ENCODE peak calls at places on chromosomes 6 and 20, in eight cellular contexts. One of them, this sample, is unnamed.

GRCh38 chr6:4281341-4282293 is 146.2 kb upstream of the ECI2 start:
- DNase-seq in DND-41: no peak
- DNase-seq in SK-N-SH: no peak
- DNase-seq in stomach: peak; percentile 56
- DNase-seq in sigmoid colon: peak; percentile 72
- DNase-seq in ovary: peak; percentile 47
- DNase-seq in cardiac muscle cell: peak; percentile 61
- DNase-seq in kidney: peak; percentile 77
- DNase-seq in this sample: peak; percentile 76

GRCh38 chr6:156780117-156780641 is 3.0 kb downstream of the ARID1B start:
- DNase-seq in ovary: no peak
- DNase-seq in SK-N-SH: peak; percentile 68
- DNase-seq in DND-41: peak; percentile 66
- DNase-seq in stomach: peak; percentile 56
- DNase-seq in kidney: no peak
- DNase-seq in sigmoid colon: no peak
- DNase-seq in cardiac muscle cell: peak; percentile 77
- DNase-seq in this sample: no peak

GRCh38 chr6:41469951-41470340 is 76.2 kb upstream of the FOXP4 start:
- DNase-seq in cardiac muscle cell: no peak
- DNase-seq in kidney: peak; percentile 59
- DNase-seq in stomach: peak; percentile 43
- DNase-seq in DND-41: no peak
- DNase-seq in sigmoid colon: no peak
- DNase-seq in ovary: peak; percentile 52
- DNase-seq in SK-N-SH: no peak
- DNase-seq in this sample: peak; percentile 73

GRCh38 chr6:157989541-157990289 is 8.1 kb downstream of the SYNJ2 start:
- DNase-seq in kidney: peak; percentile 89
- DNase-seq in cardiac muscle cell: peak; percentile 15
- DNase-seq in ovary: peak; percentile 83
- DNase-seq in stomach: peak; percentile 84
- DNase-seq in sigmoid colon: peak; percentile 90
- DNase-seq in SK-N-SH: peak; percentile 79
- DNase-seq in DND-41: peak; percentile 35
- DNase-seq in this sample: peak; percentile 68

GRCh38 chr20:32589769-32590168 is 4.6 kb upstream of the NOL4L start:
- DNase-seq in cardiac muscle cell: no peak
- DNase-seq in kidney: no peak
- DNase-seq in sigmoid colon: no peak
- DNase-seq in ovary: no peak
- DNase-seq in DND-41: no peak
- DNase-seq in stomach: no peak
- DNase-seq in SK-N-SH: no peak
- DNase-seq in this sample: no peak

GRCh38 chr6:15522427-15522826 is 140.4 kb downstream of the DTNBP1 start:
- DNase-seq in ovary: no peak
- DNase-seq in sigmoid colon: peak; percentile 62
- DNase-seq in stomach: no peak
- DNase-seq in cardiac muscle cell: no peak
- DNase-seq in SK-N-SH: no peak
- DNase-seq in DND-41: no peak
- DNase-seq in kidney: no peak
- DNase-seq in this sample: peak; percentile 43

GRCh38 chr20:23446505-23446904 is 6.2 kb downstream of the CST11 start:
- DNase-seq in stomach: peak; percentile 69
- DNase-seq in kidney: no peak
- DNase-seq in DND-41: no peak
- DNase-seq in sigmoid colon: no peak
- DNase-seq in cardiac muscle cell: peak; percentile 67
- DNase-seq in ovary: peak; percentile 68
- DNase-seq in SK-N-SH: peak; percentile 46
- DNase-seq in this sample: no peak

GRCh38 chr20:18585134-18585533 is 2.7 kb upstream of the DTD1 start:
- DNase-seq in stomach: no peak
- DNase-seq in sigmoid colon: no peak
- DNase-seq in cardiac muscle cell: no peak
- DNase-seq in SK-N-SH: no peak
- DNase-seq in DND-41: no peak
- DNase-seq in ovary: no peak
- DNase-seq in kidney: no peak
- DNase-seq in this sample: no peak

GRCh38 chr20:13174402-13174801 is 46.7 kb upstream of the ISM1 start:
- DNase-seq in DND-41: no peak
- DNase-seq in ovary: no peak
- DNase-seq in SK-N-SH: no peak
- DNase-seq in cardiac muscle cell: no peak
- DNase-seq in kidney: no peak
- DNase-seq in stomach: no peak
- DNase-seq in sigmoid colon: no peak
- DNase-seq in this sample: no peak

GRCh38 chr6:161301338-161301737 is 27.5 kb upstream of the AGPAT4 start:
- DNase-seq in SK-N-SH: no peak
- DNase-seq in stomach: no peak
- DNase-seq in cardiac muscle cell: peak; percentile 31
- DNase-seq in DND-41: no peak
- DNase-seq in ovary: no peak
- DNase-seq in kidney: no peak
- DNase-seq in sigmoid colon: no peak
- DNase-seq in this sample: no peak

GRCh38 chr20:21981179-21981578 is 275.7 kb downstream of the PAX1 start:
- DNase-seq in SK-N-SH: no peak
- DNase-seq in ovary: no peak
- DNase-seq in kidney: no peak
- DNase-seq in stomach: no peak
- DNase-seq in DND-41: no peak
- DNase-seq in sigmoid colon: no peak
- DNase-seq in cardiac muscle cell: no peak
- DNase-seq in this sample: no peak

GRCh38 chr20:25178563-25179438 is 16.7 kb upstream of the ENTPD6 start:
- DNase-seq in stomach: peak; percentile 33
- DNase-seq in sigmoid colon: peak; percentile 80
- DNase-seq in SK-N-SH: peak; percentile 65
- DNase-seq in kidney: no peak
- DNase-seq in DND-41: peak; percentile 44
- DNase-seq in ovary: no peak
- DNase-seq in cardiac muscle cell: peak; percentile 55
- DNase-seq in this sample: peak; percentile 74

GRCh38 chr20:55216525-55217242 is 741.3 kb downstream of the DOK5 start:
- DNase-seq in kidney: no peak
- DNase-seq in ovary: no peak
- DNase-seq in DND-41: no peak
- DNase-seq in sigmoid colon: no peak
- DNase-seq in cardiac muscle cell: no peak
- DNase-seq in SK-N-SH: peak; percentile 2
- DNase-seq in stomach: no peak
- DNase-seq in this sample: no peak

GRCh38 chr6:99613398-99613704 is 6.7 kb downstream of the PRDM13 start:
- DNase-seq in cardiac muscle cell: peak; percentile 69
- DNase-seq in sigmoid colon: no peak
- DNase-seq in ovary: peak; percentile 63
- DNase-seq in SK-N-SH: peak; percentile 88
- DNase-seq in kidney: peak; percentile 70
- DNase-seq in DND-41: no peak
- DNase-seq in stomach: no peak
- DNase-seq in this sample: no peak

GRCh38 chr6:34378470-34378869 is 14.0 kb downstream of the NUDT3 start:
- DNase-seq in cardiac muscle cell: no peak
- DNase-seq in DND-41: no peak
- DNase-seq in stomach: no peak
- DNase-seq in sigmoid colon: no peak
- DNase-seq in ovary: no peak
- DNase-seq in kidney: no peak
- DNase-seq in SK-N-SH: peak; percentile 17
- DNase-seq in this sample: no peak

GRCh38 chr6:108074057-108074358 is 533 bp downstream of the OSTM1 start:
- DNase-seq in DND-41: no peak
- DNase-seq in SK-N-SH: no peak
- DNase-seq in ovary: no peak
- DNase-seq in kidney: no peak
- DNase-seq in stomach: no peak
- DNase-seq in cardiac muscle cell: no peak
- DNase-seq in sigmoid colon: peak; percentile 72
- DNase-seq in this sample: no peak

GRCh38 chr20:21340991-21341722 is 38.0 kb downstream of the XRN2 start:
- DNase-seq in ovary: no peak
- DNase-seq in sigmoid colon: no peak
- DNase-seq in DND-41: no peak
- DNase-seq in SK-N-SH: no peak
- DNase-seq in stomach: no peak
- DNase-seq in cardiac muscle cell: no peak
- DNase-seq in kidney: no peak
- DNase-seq in this sample: no peak

GRCh38 chr20:49395183-49395582 is 87.3 kb downstream of the KCNB1 start:
- DNase-seq in SK-N-SH: no peak
- DNase-seq in kidney: no peak
- DNase-seq in DND-41: no peak
- DNase-seq in sigmoid colon: peak; percentile 96
- DNase-seq in stomach: no peak
- DNase-seq in ovary: no peak
- DNase-seq in cardiac muscle cell: no peak
- DNase-seq in this sample: no peak
- H3K4me3 ChIP-seq in SK-N-SH: no peak overlapping the region
- H3K4me3 ChIP-seq in kidney: no peak overlapping the region
- H3K4me3 ChIP-seq in DND-41: no peak overlapping the region
- H3K4me3 ChIP-seq in sigmoid colon: peak overlapping the region; percentile 20
- H3K4me3 ChIP-seq in stomach: no peak overlapping the region
- H3K4me3 ChIP-seq in ovary: no peak overlapping the region
- H3K4me3 ChIP-seq in cardiac muscle cell: no peak overlapping the region
- H3K4me3 ChIP-seq in this sample: no peak overlapping the region

DNA sequence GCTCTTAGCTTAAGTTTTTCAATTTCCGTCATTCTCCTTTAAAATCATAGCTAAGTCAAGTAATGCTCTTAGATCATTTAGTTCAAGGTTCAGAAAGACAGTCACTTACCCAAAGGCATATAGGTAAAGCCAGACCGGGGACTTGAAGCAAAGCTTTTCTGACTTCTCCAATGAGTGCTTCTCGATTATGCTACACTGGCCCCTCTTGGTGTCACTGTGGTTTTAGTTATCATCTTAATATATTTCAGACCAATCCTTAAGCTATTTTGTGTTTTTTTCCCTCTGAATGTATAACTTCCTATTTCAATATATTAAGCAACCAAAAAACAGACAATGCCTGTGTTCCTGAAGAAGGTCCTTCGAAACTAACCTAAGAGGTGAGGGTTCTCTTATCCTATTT is 3.8 kb downstream of the PRDM1 start:
- DNase-seq in ovary: no peak
- DNase-seq in kidney: no peak
- DNase-seq in stomach: no peak
- DNase-seq in DND-41: no peak
- DNase-seq in cardiac muscle cell: no peak
- DNase-seq in SK-N-SH: no peak
- DNase-seq in sigmoid colon: no peak
- DNase-seq in this sample: no peak
- TF ChIP-seq CTCF in ovary: no peak
- TF ChIP-seq CTCF in kidney: no peak
- TF ChIP-seq CTCF in stomach: no peak
- TF ChIP-seq CTCF in DND-41: peak; percentile 43
- TF ChIP-seq CTCF in cardiac muscle cell: no peak
- TF ChIP-seq CTCF in SK-N-SH: peak; percentile 54
- TF ChIP-seq CTCF in sigmoid colon: no peak
- TF ChIP-seq CTCF in this sample: peak; percentile 9

GRCh38 chr6:153162172-153162571 is 31.1 kb upstream of the RGS17 start:
- DNase-seq in kidney: no peak
- DNase-seq in ovary: no peak
- DNase-seq in cardiac muscle cell: no peak
- DNase-seq in DND-41: no peak
- DNase-seq in stomach: no peak
- DNase-seq in sigmoid colon: no peak
- DNase-seq in SK-N-SH: no peak
- DNase-seq in this sample: no peak

GRCh38 chr6:153162646-153163045 is 31.6 kb upstream of the RGS17 start:
- DNase-seq in cardiac muscle cell: no peak
- DNase-seq in DND-41: no peak
- DNase-seq in SK-N-SH: no peak
- DNase-seq in stomach: no peak
- DNase-seq in kidney: no peak
- DNase-seq in sigmoid colon: no peak
- DNase-seq in ovary: no peak
- DNase-seq in this sample: no peak

GRCh38 chr6:153160221-153160620 is 29.1 kb upstream of the RGS17 start:
- DNase-seq in DND-41: no peak
- DNase-seq in stomach: no peak
- DNase-seq in ovary: no peak
- DNase-seq in sigmoid colon: no peak
- DNase-seq in SK-N-SH: no peak
- DNase-seq in cardiac muscle cell: no peak
- DNase-seq in kidney: no peak
- DNase-seq in this sample: no peak
- H3K4me1 ChIP-seq in DND-41: no peaks in the 10 kb centered on the region
- H3K4me1 ChIP-seq in stomach: no peaks in the 10 kb centered on the region
- H3K4me1 ChIP-seq in ovary: no peaks in the 10 kb centered on the region
- H3K4me1 ChIP-seq in sigmoid colon: no peaks in the 10 kb centered on the region
- H3K4me1 ChIP-seq in SK-N-SH: no peaks in the 10 kb centered on the region
- H3K4me1 ChIP-seq in cardiac muscle cell: no peaks in the 10 kb centered on the region
- H3K4me1 ChIP-seq in kidney: no peaks in the 10 kb centered on the region
- H3K4me1 ChIP-seq in this sample: no peaks in the 10 kb centered on the region

GRCh38 chr6:36289281-36290018 is 19.6 kb downstream of the PNPLA1 start:
- DNase-seq in DND-41: no peak
- DNase-seq in sigmoid colon: no peak
- DNase-seq in cardiac muscle cell: no peak
- DNase-seq in stomach: no peak
- DNase-seq in kidney: no peak
- DNase-seq in ovary: no peak
- DNase-seq in SK-N-SH: no peak
- DNase-seq in this sample: no peak

GRCh38 chr6:36284359-36284758 is 14.5 kb downstream of the PNPLA1 start:
- DNase-seq in ovary: no peak
- DNase-seq in DND-41: no peak
- DNase-seq in sigmoid colon: no peak
- DNase-seq in kidney: no peak
- DNase-seq in stomach: no peak
- DNase-seq in SK-N-SH: no peak
- DNase-seq in cardiac muscle cell: no peak
- DNase-seq in this sample: no peak

GRCh38 chr6:36285187-36285612 is 15.3 kb downstream of the PNPLA1 start:
- DNase-seq in kidney: no peak
- DNase-seq in sigmoid colon: no peak
- DNase-seq in ovary: no peak
- DNase-seq in stomach: no peak
- DNase-seq in cardiac muscle cell: peak; percentile 44
- DNase-seq in DND-41: no peak
- DNase-seq in SK-N-SH: peak; percentile 94
- DNase-seq in this sample: no peak

GRCh38 chr6:36285797-36286196 is 15.9 kb downstream of the PNPLA1 start:
- DNase-seq in DND-41: no peak
- DNase-seq in ovary: no peak
- DNase-seq in sigmoid colon: no peak
- DNase-seq in kidney: no peak
- DNase-seq in cardiac muscle cell: no peak
- DNase-seq in stomach: no peak
- DNase-seq in SK-N-SH: no peak
- DNase-seq in this sample: no peak

DNA sequence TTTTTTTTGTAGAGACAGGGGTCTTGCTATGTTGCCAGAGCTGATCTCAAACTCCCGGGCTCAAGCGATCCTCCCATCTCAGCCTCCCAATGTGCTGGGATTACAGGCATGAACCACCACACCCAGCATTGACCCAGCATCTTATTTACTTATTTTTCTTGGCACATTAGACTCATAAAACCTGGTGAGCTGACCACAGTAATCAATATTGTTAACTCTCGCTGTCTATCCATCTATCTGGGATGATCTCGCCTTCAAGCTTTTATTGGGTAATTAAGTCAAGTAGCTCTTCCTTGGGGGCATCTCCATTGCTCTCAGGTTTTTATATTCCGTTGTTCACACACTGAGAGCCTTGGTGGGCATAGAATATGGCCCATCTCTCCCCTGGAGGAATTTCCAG is 17.0 kb downstream of the PNPLA1 start:
- DNase-seq in ovary: no peak
- DNase-seq in cardiac muscle cell: no peak
- DNase-seq in DND-41: no peak
- DNase-seq in kidney: no peak
- DNase-seq in SK-N-SH: no peak
- DNase-seq in stomach: no peak
- DNase-seq in sigmoid colon: no peak
- DNase-seq in this sample: no peak
- H3K4me3 ChIP-seq in ovary: no peak overlapping the region
- H3K4me3 ChIP-seq in cardiac muscle cell: no peak overlapping the region
- H3K4me3 ChIP-seq in DND-41: no peak overlapping the region
- H3K4me3 ChIP-seq in kidney: no peak overlapping the region
- H3K4me3 ChIP-seq in SK-N-SH: no peak overlapping the region
- H3K4me3 ChIP-seq in stomach: no peak overlapping the region
- H3K4me3 ChIP-seq in sigmoid colon: no peak overlapping the region
- H3K4me3 ChIP-seq in this sample: no peak overlapping the region

This sample was measured in upper lobe of right lung.